ENCODE peak calls at places on chromosomes 5 and 9, in ten cellular contexts. F, C, Y, J, K, E, G, B, S and U are unnamed samples.

GRCh38 chr5:149982505-149982904 is 17.9 kb downstream of the TIGD6 start:
- DNase-seq in S (no peak), B (no peak), C (no peak), K (no peak), G (no peak), F (no peak), Y (no peak), E (no peak), J (no peak), U (no peak)

GRCh38 chr9:134459573-134459972 is 133.3 kb downstream of the RXRA start:
- DNase-seq in Y (no peak), S (no peak), G (no peak), F (no peak), E (no peak), K (no peak), J (no peak), C (no peak), B (no peak), U (no peak)

GRCh38 chr5:1264211-1264610 is 30.7 kb downstream of the TERT start:
- DNase-seq in F (no peak), C (no peak), J (no peak), Y (no peak), E (no peak), S (no peak), G (no peak), K (no peak), B (no peak), U (no peak)

GRCh38 chr5:132772291-132773070 is 4.6 kb downstream of the SEPTIN8 start:
- DNase-seq in K (no peak), J (no peak), E (no peak), S (no peak), C (no peak), G (no peak), Y (peak), B (no peak), F (no peak), U (no peak)

GRCh38 chr5:2382776-2383677 is 368.4 kb downstream of the IRX2 start:
- DNase-seq in Y (no peak), G (no peak), C (no peak), F (no peak), K (no peak), B (no peak), J (no peak), E (no peak), S (no peak), U (no peak)

GRCh38 chr5:168766038-168766700 is 187.0 kb upstream of the PANK3 start:
- DNase-seq in C (no peak), B (no peak), F (no peak), S (no peak), G (no peak), K (no peak), E (no peak), J (no peak), Y (no peak), U (no peak)

GRCh38 chr5:130198927-130199326 is 294.7 kb downstream of the CHSY3 start:
- DNase-seq in C (no peak), F (no peak), K (no peak), E (no peak), S (no peak), B (no peak), Y (peak), G (peak), J (no peak), U (no peak)

GRCh38 chr5:124884108-124884507 is 137.7 kb upstream of the ZNF608 start:
- DNase-seq in E (no peak), Y (no peak), G (no peak), F (no peak), B (no peak), C (no peak), S (no peak), J (no peak), K (no peak), U (no peak)

GRCh38 chr5:16883801-16884200 is 52.3 kb downstream of the MYO10 start:
- DNase-seq in J (no peak), Y (no peak), F (no peak), K (no peak), C (no peak), S (no peak), E (no peak), B (no peak), G (no peak), U (no peak)

GRCh38 chr9:806285-807156 is 35.0 kb upstream of the DMRT1 start:
- DNase-seq in C (no peak), B (no peak), K (no peak), Y (peak), G (peak), E (no peak), F (no peak), S (no peak), J (peak), U (no peak)

GRCh38 chr9:133236291-133237071 is 27.4 kb upstream of the OBP2B start:
- DNase-seq in B (no peak), S (no peak), E (no peak), Y (no peak), J (no peak), K (no peak), G (no peak), F (no peak), C (no peak), U (no peak)

GRCh38 chr9:105053209-105053652 is 125.3 kb upstream of the ABCA1 start:
- DNase-seq in K (no peak), E (no peak), F (no peak), G (no peak), C (peak), B (no peak), S (no peak), Y (peak), J (peak), U (no peak)

GRCh38 chr5:139100825-139101224 is 97.3 kb downstream of the SIL1 start:
- DNase-seq in B (no peak), G (no peak), F (peak), S (no peak), Y (peak), C (no peak), J (no peak), E (no peak), K (no peak), U (no peak)

GRCh38 chr9:19517202-19517942 is 108.6 kb downstream of the ACER2 start:
- DNase-seq in K (no peak), B (no peak), Y (no peak), G (peak), F (no peak), S (no peak), E (no peak), J (peak), C (no peak), U (no peak)

GRCh38 chr9:81116340-81117207 is 572.8 kb downstream of the TLE1 start:
- DNase-seq in G (no peak), Y (no peak), C (no peak), S (no peak), F (no peak), B (no peak), J (no peak), E (no peak), K (no peak), U (no peak)

GRCh38 chr5:867300-867699 is 16.5 kb upstream of the ZDHHC11 start:
- DNase-seq in J (no peak), K (no peak), F (no peak), E (no peak), G (no peak), Y (no peak), B (no peak), C (no peak), S (no peak), U (no peak)

GRCh38 chr5:102715405-102715804 is 39.7 kb upstream of the PAM start:
- DNase-seq in Y (peak), C (no peak), B (no peak), K (no peak), J (peak), E (no peak), S (no peak), F (no peak), G (no peak), U (peak)

GRCh38 chr5:132877938-132878337 is 4.5 kb downstream of the LEAP2 start:
- DNase-seq in Y (peak), B (no peak), K (no peak), G (no peak), J (no peak), E (no peak), S (no peak), F (no peak), C (no peak), U (no peak)

GRCh38 chr9:91489391-91489899 is 65.8 kb upstream of the NFIL3 start:
- DNase-seq in B (no peak), Y (peak), F (no peak), G (no peak), K (no peak), S (no peak), J (peak), C (no peak), E (no peak), U (no peak)

GRCh38 chr9:121300283-121301119 is 32.5 kb downstream of the GSN start:
- DNase-seq in E (no peak), Y (no peak), J (no peak), K (no peak), F (no peak), G (no peak), B (no peak), S (no peak), C (no peak), U (no peak)

GRCh38 chr9:114930063-114930812 is at the start of gene TNFSF8:
- DNase-seq in G (no peak), C (peak), K (no peak), S (peak), Y (no peak), E (peak), F (no peak), J (peak), B (peak), U (peak)

GRCh38 chr5:112390327-112390726 is 28.8 kb downstream of the EPB41L4A start:
- DNase-seq in J (no peak), F (no peak), E (no peak), C (no peak), G (no peak), S (no peak), Y (no peak), K (no peak), B (no peak), U (no peak)

GRCh38 chr5:137563646-137564474 is 64.7 kb upstream of the SPOCK1 start:
- DNase-seq in B (no peak), Y (peak), C (no peak), K (no peak), J (no peak), F (no peak), E (no peak), S (no peak), G (peak), U (no peak)

GRCh38 chr9:72882117-72882775 is 70.6 kb downstream of the ALDH1A1 start:
- DNase-seq in G (no peak), Y (no peak), C (no peak), F (no peak), E (no peak), K (no peak), J (no peak), S (no peak), B (no peak), U (no peak)

GRCh38 chr5:81363093-81363886 is 30.6 kb downstream of the ACOT12 start:
- DNase-seq in B (no peak), G (no peak), K (no peak), C (no peak), F (no peak), S (no peak), Y (no peak), J (no peak), E (no peak), U (no peak)

GRCh38 chr9:115369322-115369957 is 251.5 kb upstream of the TNC start:
- DNase-seq in J (no peak), G (no peak), E (no peak), S (no peak), F (no peak), Y (peak), C (no peak), K (peak), B (no peak), U (no peak)

GRCh38 chr9:69951411-69951810 is 92.2 kb upstream of the MAMDC2 start:
- DNase-seq in K (no peak), C (no peak), J (no peak), E (no peak), B (no peak), F (no peak), S (no peak), G (no peak), Y (peak), U (no peak)

GRCh38 chr9:90642570-90643539 is at the start of gene DIRAS2:
- DNase-seq in F (no peak), Y (peak), G (peak), J (peak), E (no peak), B (no peak), S (no peak), K (peak), C (peak), U (no peak)

GRCh38 chr9:31210982-31211570 is 1173.4 kb upstream of the ACO1 start:
- DNase-seq in B (no peak), K (no peak), J (no peak), F (no peak), C (no peak), S (no peak), E (no peak), Y (no peak), G (no peak), U (peak)

GRCh38 chr9:112751059-112751795 is 667 bp downstream of the SNX30 start:
- DNase-seq in G (peak), K (peak), Y (peak), E (no peak), C (no peak), B (peak), F (no peak), S (peak), J (peak), U (peak)

GRCh38 chr9:32644698-32645097 is 9.2 kb upstream of the TAF1L start:
- DNase-seq in J (no peak), C (no peak), B (no peak), E (no peak), K (no peak), Y (peak), G (no peak), F (peak), S (no peak), U (no peak)

GRCh38 chr5:10627185-10628115 is 63.6 kb downstream of the ANKRD33B start:
- DNase-seq in S (peak), K (peak), E (peak), F (peak), B (peak), C (peak), G (peak), Y (peak), J (peak), U (peak)

GRCh38 chr5:102048940-102049339 is 247.1 kb downstream of the SLCO4C1 start:
- DNase-seq in F (no peak), S (no peak), J (no peak), Y (no peak), K (peak), E (no peak), B (no peak), G (no peak), C (no peak), U (no peak)